ENCODE peak calls at places on chromosomes 2 and 18, in nine cellular contexts. V is mammary epithelial cell, T is OCI-LY7, E is A549, M is kidney, P is tibial artery, U is K562, S is esophagus muscularis mucosa, Q is right atrium auricular region. O is an unnamed sample. For H3K4me1, the result is how much of the 10 kb centered on the place peaks cover.

GRCh38 chr18:6313427-6313826 is 101.3 kb downstream of the L3MBTL4 start:
- DNase-seq in T (no peak), E (no peak), S (no peak), V (no peak), P (no peak), Q (no peak), M (no peak), U (no peak), O (no peak)

GRCh38 chr18:8351173-8351572 is 258.1 kb upstream of the RAB12 start:
- DNase-seq in V (no peak), T (no peak), E (no peak), P (no peak), U (no peak), S (no peak), Q (no peak), M (no peak), O (peak)

GRCh38 chr2:195406886-195407603 is 250.0 kb upstream of the SLC39A10 start:
- DNase-seq in M (no peak), U (peak), P (no peak), V (no peak), S (no peak), E (no peak), Q (no peak), T (no peak), O (no peak)

GRCh38 chr18:23568265-23568664 is 18.0 kb downstream of the NPC1 start:
- DNase-seq in P (no peak), E (no peak), Q (no peak), T (no peak), U (no peak), M (no peak), V (no peak), S (no peak), O (no peak)

GRCh38 chr2:72676341-72677025 is 149.3 kb downstream of the EXOC6B start:
- DNase-seq in T (no peak), U (no peak), Q (no peak), M (no peak), P (no peak), V (no peak), S (no peak), E (no peak), O (peak)

GRCh38 chr2:214311931-214312749 is 98.7 kb upstream of the VWC2L start:
- DNase-seq in Q (no peak), P (no peak), U (no peak), T (no peak), V (peak), E (no peak), S (no peak), M (no peak), O (peak)

GRCh38 chr18:61676763-61677434 is 215.9 kb downstream of the RNF152 start:
- DNase-seq in M (no peak), S (no peak), V (no peak), U (no peak), Q (no peak), E (no peak), P (no peak), T (no peak), O (peak)

GRCh38 chr2:71426721-71427120 is 26.6 kb upstream of the DYSF start:
- DNase-seq in P (no peak), S (no peak), T (no peak), M (no peak), Q (no peak), U (no peak), V (no peak), E (no peak), O (no peak)

GRCh38 chr2:234865586-234865985 is 86.2 kb upstream of the SH3BP4 start:
- DNase-seq in S (no peak), V (no peak), T (no peak), P (no peak), Q (no peak), U (no peak), E (no peak), M (no peak), O (no peak)

GRCh38 chr18:13800505-13801259 is 23.3 kb upstream of the MC5R start:
- DNase-seq in E (peak), M (peak), T (no peak), V (peak), P (peak), S (no peak), U (peak), Q (peak), O (peak)

GRCh38 chr2:204255068-204255467 is 290.2 kb upstream of the PARD3B start:
- DNase-seq in V (no peak), P (no peak), U (no peak), T (no peak), M (no peak), Q (no peak), S (no peak), E (no peak), O (no peak)

GRCh38 chr2:101517753-101518152 is 42.8 kb upstream of the RFX8 start:
- DNase-seq in E (peak), S (no peak), U (no peak), Q (no peak), P (no peak), M (no peak), V (peak), T (no peak), O (peak)

GRCh38 chr2:180716186-180717180 is 263.9 kb upstream of the UBE2E3 start:
- DNase-seq in E (no peak), M (no peak), P (no peak), Q (no peak), V (no peak), S (no peak), T (no peak), U (no peak), O (no peak)

GRCh38 chr2:9336534-9337354 is 86.6 kb downstream of the ITGB1BP1 start:
- DNase-seq in Q (no peak), V (peak), M (no peak), U (peak), S (no peak), T (no peak), P (no peak), E (no peak), O (peak)

GRCh38 chr2:54801422-54801821 is 78.0 kb downstream of the EML6 start:
- DNase-seq in S (no peak), P (no peak), V (no peak), M (no peak), E (no peak), Q (no peak), T (no peak), U (no peak), O (no peak)

GRCh38 chr2:73257425-73258125 is 23.5 kb downstream of the CCT7 start:
- DNase-seq in T (no peak), V (no peak), P (peak), Q (no peak), S (no peak), U (peak), E (no peak), M (no peak), O (no peak)

GRCh38 chr2:153543639-153544071 is 65.1 kb upstream of the RPRM start:
- DNase-seq in U (no peak), P (no peak), S (no peak), M (no peak), Q (no peak), V (no peak), T (no peak), E (no peak), O (no peak)

GRCh38 chr18:55301196-55301540 is 286.8 kb downstream of the TCF4 start:
- DNase-seq in P (no peak), T (no peak), Q (no peak), E (no peak), V (no peak), M (no peak), U (no peak), S (no peak), O (peak)

GRCh38 chr2:43819489-43820163 is 19.0 kb downstream of the ABCG5 start:
- DNase-seq in P (no peak), Q (no peak), V (no peak), M (no peak), E (no peak), U (no peak), T (no peak), S (no peak), O (no peak)

GRCh38 chr18:43482600-43482999 is 205.3 kb upstream of the SYT4 start:
- DNase-seq in T (no peak), V (no peak), M (no peak), P (no peak), U (no peak), Q (no peak), E (no peak), S (no peak), O (no peak)

GRCh38 chr2:227411990-227412350 is 24.2 kb upstream of the SCYGR1 start:
- DNase-seq in V (peak), E (no peak), M (no peak), Q (no peak), U (no peak), P (no peak), T (no peak), S (no peak), O (no peak)

GRCh38 chr2:98734823-98735260 is 3.9 kb upstream of the MGAT4A start:
- DNase-seq in T (no peak), S (no peak), P (no peak), V (no peak), Q (no peak), M (no peak), U (peak), E (no peak), O (no peak)

GRCh38 chr2:100178864-100179263 is 36.5 kb upstream of the AFF3 start:
- DNase-seq in M (no peak), P (no peak), T (no peak), S (peak), U (no peak), Q (no peak), E (no peak), V (no peak), O (no peak)

GRCh38 chr18:48781041-48781989 is 169.4 kb downstream of the SMAD7 start:
- DNase-seq in U (peak), S (peak), Q (peak), P (peak), M (peak), E (no peak), V (no peak), T (no peak), O (peak)

GRCh38 chr2:122055541-122055940 is 300.1 kb downstream of the TSN start:
- DNase-seq in Q (no peak), E (no peak), V (no peak), S (no peak), U (no peak), M (no peak), T (no peak), P (no peak), O (no peak)

GRCh38 chr2:26401739-26402541 is at the start of gene DRC1:
- DNase-seq in Q (no peak), S (no peak), E (peak), T (no peak), M (peak), P (no peak), V (peak), U (no peak), O (peak)

GRCh38 chr2:62363166-62363565 is 142.8 kb downstream of the TMEM17 start:
- DNase-seq in T (peak), E (no peak), P (no peak), V (no peak), S (no peak), Q (no peak), M (no peak), U (no peak), O (no peak)

GRCh38 chr18:34787931-34788532 is 77.9 kb downstream of the DTNA start:
- DNase-seq in S (no peak), U (peak), T (peak), P (no peak), V (peak), Q (no peak), E (peak), M (no peak), O (peak)

GRCh38 chr2:42545714-42546390 is 22.6 kb upstream of the MTA3 start:
- DNase-seq in P (no peak), S (no peak), V (no peak), T (peak), U (no peak), Q (no peak), M (no peak), E (no peak), O (no peak)

GRCh38 chr2:54120950-54121349 is 5.5 kb downstream of the ACYP2 start:
- DNase-seq in U (no peak), V (no peak), Q (no peak), S (no peak), T (no peak), P (no peak), E (no peak), M (no peak), O (no peak)

GRCh38 chr2:231199219-231199618 is 788 bp downstream of the ARMC9 start:
- DNase-seq in T (no peak), U (no peak), V (peak), Q (no peak), S (no peak), M (no peak), P (no peak), E (no peak), O (peak)

GRCh38 chr2:121186261-121186660 is 98.7 kb downstream of the TFCP2L1 start:
- DNase-seq in M (no peak), P (no peak), Q (no peak), S (no peak), T (no peak), U (no peak), E (no peak), V (no peak), O (no peak)

GRCh38 chr2:152025678-152026287 is 73.1 kb downstream of the CACNB4 start:
- DNase-seq in T (peak), U (peak), M (peak), V (peak), E (peak), Q (peak), S (peak), P (peak), O (peak)

GRCh38 chr18:57328665-57329064 is 23.7 kb upstream of the ST8SIA3 start:
- DNase-seq in P (no peak), T (no peak), U (no peak), Q (no peak), M (no peak), E (no peak), V (no peak), S (no peak), O (no peak)

GRCh38 chr2:41829011-41829500 is 218.8 kb upstream of the PKDCC start:
- DNase-seq in T (no peak), S (no peak), V (no peak), P (no peak), M (no peak), U (no peak), Q (no peak), E (no peak), O (no peak)

GRCh38 chr2:128754246-128754724 is 435.6 kb upstream of the HS6ST1 start:
- DNase-seq in M (no peak), Q (peak), T (peak), S (no peak), U (no peak), P (no peak), V (no peak), E (no peak), O (no peak)

GRCh38 chr2:178177066-178177679 is 17.1 kb upstream of the OSBPL6 start:
- DNase-seq in Q (no peak), S (no peak), U (no peak), E (no peak), M (no peak), T (no peak), P (no peak), V (peak), O (peak)

GRCh38 chr2:190467575-190468083 is 59.5 kb downstream of the MFSD6 start:
- DNase-seq in V (no peak), T (peak), E (no peak), Q (no peak), M (no peak), U (no peak), S (no peak), P (peak), O (peak)

GRCh38 chr2:71461304-71461671 is 7.9 kb downstream of the DYSF start:
- DNase-seq in T (no peak), V (no peak), M (no peak), P (no peak), U (no peak), E (no peak), Q (peak), S (no peak), O (no peak)

GRCh38 chr18:67133669-67134068 is 382.9 kb downstream of the DSEL start:
- DNase-seq in U (no peak), V (no peak), E (no peak), Q (no peak), P (no peak), T (no peak), M (no peak), S (no peak), O (no peak)

GRCh38 chr18:67132919-67133318 is 383.6 kb downstream of the DSEL start:
- DNase-seq in S (no peak), T (no peak), Q (no peak), V (peak), P (no peak), U (no peak), E (no peak), M (no peak), O (no peak)

GRCh38 chr18:67135981-67136380 is 380.5 kb downstream of the DSEL start:
- DNase-seq in U (no peak), M (no peak), S (no peak), V (peak), E (no peak), T (no peak), P (no peak), Q (no peak), O (no peak)

GRCh38 chr18:67131498-67131897 is 385.0 kb downstream of the DSEL start:
- DNase-seq in Q (no peak), M (no peak), V (peak), P (no peak), S (no peak), E (no peak), U (no peak), T (no peak), O (no peak)
- H3K27ac ChIP-seq in Q (no peak), M (no peak), V (no peak), P (no peak), S (no peak), E (no peak), U (no peak), T (no peak), O (no peak)

GRCh38 chr2:197292614-197293013 is 18.0 kb downstream of the ANKRD44 start:
- DNase-seq in M (no peak), S (no peak), V (no peak), P (no peak), Q (no peak), T (peak), E (no peak), U (no peak), O (no peak)

GRCh38 chr2:197281421-197281820 is 29.2 kb downstream of the ANKRD44 start:
- DNase-seq in P (no peak), S (no peak), E (no peak), V (no peak), M (no peak), Q (no peak), T (no peak), U (no peak), O (no peak)

GRCh38 chr2:197285361-197285760 is 25.2 kb downstream of the ANKRD44 start:
- DNase-seq in Q (no peak), E (no peak), P (no peak), T (no peak), V (no peak), S (no peak), U (no peak), M (no peak), O (no peak)

DNA sequence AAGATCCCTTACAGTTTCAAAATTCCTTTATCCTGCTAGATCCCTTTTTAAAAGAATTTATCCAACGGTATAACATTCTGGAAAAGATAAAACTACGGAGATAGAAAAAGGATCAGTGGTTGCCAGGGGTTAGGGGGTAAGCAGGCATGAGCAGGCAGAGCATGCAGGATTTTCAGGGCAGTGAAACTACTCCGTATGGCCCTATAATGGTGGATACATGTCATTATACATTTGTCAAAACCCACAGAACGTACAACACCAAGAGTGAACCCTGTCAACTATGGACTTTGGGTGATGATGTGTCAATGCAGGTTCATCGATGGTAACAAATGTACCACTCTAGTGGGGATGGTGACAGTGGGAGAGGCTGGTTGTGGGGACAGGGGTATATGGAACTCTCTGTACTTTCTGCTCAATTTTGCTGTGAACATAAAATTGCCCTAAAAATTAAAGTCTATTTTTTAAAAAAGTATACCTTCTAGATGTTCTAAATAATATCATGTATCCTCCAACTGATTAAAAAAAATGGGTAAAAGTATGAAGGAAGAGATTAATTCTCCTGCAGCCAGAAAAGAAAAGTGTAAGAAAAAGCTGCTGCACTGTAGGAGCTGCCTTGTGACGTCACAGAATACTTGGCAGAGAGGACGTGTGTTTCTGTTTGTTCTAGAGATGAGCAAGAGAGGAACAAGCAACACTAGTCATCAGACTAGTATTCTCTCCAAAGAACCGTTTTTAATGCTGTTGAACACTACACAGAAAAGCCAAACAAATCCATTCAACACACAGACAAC is 23.6 kb downstream of the ANKRD44 start:
- DNase-seq in P (peak), Q (peak), M (no peak), E (peak), U (no peak), T (peak), S (no peak), V (peak), O (peak)
- H3K4me1 ChIP-seq in P (under half), Q (under half), M (under half), E (under half), U (under half), T (under half), S (under half), V (under half), O (under half)

GRCh38 chr2:134257516-134257915 is 3.6 kb downstream of the MGAT5 start:
- DNase-seq in S (no peak), P (no peak), E (no peak), Q (no peak), V (no peak), T (no peak), M (no peak), U (no peak), O (no peak)
- H3K27ac ChIP-seq in S (no peak), P (no peak), E (no peak), Q (no peak), V (no peak), T (peak), M (no peak), U (no peak), O (no peak)

DNA sequence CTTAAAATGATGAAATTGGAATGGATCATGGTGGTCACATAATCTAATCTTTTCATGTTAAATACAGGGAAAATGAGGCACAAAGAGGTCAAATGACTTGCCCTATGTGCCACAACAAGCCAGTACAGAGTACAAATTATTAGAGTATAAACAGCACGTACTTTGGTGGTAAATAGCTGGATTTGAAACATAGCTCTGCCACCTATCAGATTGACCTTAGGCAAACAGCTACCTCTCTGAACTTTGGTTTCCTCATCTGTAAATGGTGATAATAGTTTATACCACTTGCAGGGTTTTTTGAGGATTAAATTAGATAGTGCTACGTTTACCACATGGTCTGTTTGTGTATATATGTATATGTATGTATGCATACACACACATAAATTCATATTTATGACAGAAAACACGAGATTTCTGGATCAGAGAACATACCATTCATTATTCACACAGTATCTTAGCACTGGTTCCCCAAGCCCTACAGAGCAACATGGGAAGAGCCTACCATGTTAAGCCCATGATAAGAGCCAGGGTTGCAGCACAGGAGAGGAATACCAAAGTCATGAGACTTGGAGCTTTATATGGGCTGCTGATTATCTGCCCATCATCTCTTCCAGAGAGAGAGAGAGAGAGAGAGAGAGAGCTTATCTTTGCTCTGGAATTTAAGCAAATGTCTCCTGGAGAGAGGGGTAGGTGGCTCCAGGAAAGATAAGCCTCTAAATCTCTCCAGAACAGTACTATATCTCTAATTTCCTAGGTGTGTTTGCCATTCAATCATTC is 73.5 kb downstream of the MDH1 start:
- DNase-seq in E (no peak), T (no peak), V (no peak), P (no peak), S (no peak), U (no peak), M (no peak), Q (no peak), O (peak)
- H3K4me1 ChIP-seq in E (under half), T (under half), V (under half), P (under half), S (under half), U (under half), M (under half), Q (under half), O (half or more)

O was measured in GM23248.